ENCODE peak calls at places on chromosomes 7 and 10, in seven cellular contexts. X is amygdala; U is mucosa of gallbladder; G is hypothalamus; A is activated T-cell treated with anti-CD3 and anti-CD28 coated beads, Interleukin-2, amount 50 U/mL, for 4 hours; B is adrenal gland; P is suprapubic skin. J is an unnamed sample.

GRCh38 chr7:101137651-101138148 is 10.8 kb downstream of the SERPINE1 start:
- DNase-seq in X (no peak), U (no peak), G (no peak), A (no peak), B (no peak), P (no peak), J (no peak)

GRCh38 chr7:110573862-110574528 is 516.9 kb upstream of the LRRN3 start:
- DNase-seq in X (no peak), U (no peak), G (no peak), A (no peak), B (no peak), P (no peak), J (peak; percentile 77)

GRCh38 chr10:126233721-126234120 is 154.6 kb downstream of the ADAM12 start:
- DNase-seq in X (no peak), U (no peak), G (no peak), A (no peak), B (no peak), P (no peak), J (no peak)

GRCh38 chr7:150513758-150514157 is 914 bp upstream of the GIMAP7 start:
- DNase-seq in X (no peak), U (no peak), G (no peak), A (no peak), B (no peak), P (no peak), J (no peak)

GRCh38 chr7:157309990-157310668 is 26.7 kb upstream of the DNAJB6 start:
- DNase-seq in X (no peak), U (no peak), G (no peak), A (no peak), B (no peak), P (no peak), J (peak; percentile 93)

GRCh38 chr10:71351628-71352319 is 32.7 kb downstream of the SLC29A3 start:
- DNase-seq in X (no peak), U (peak; percentile 25), G (no peak), A (no peak), B (no peak), P (no peak), J (no peak)

GRCh38 chr7:16071246-16071857 is 350.0 kb downstream of the CRPPA start:
- DNase-seq in X (no peak), U (no peak), G (no peak), A (no peak), B (no peak), P (no peak), J (peak; percentile 73)

GRCh38 chr10:121092341-121093099 is 241.4 kb downstream of the WDR11 start:
- DNase-seq in X (no peak), U (peak; percentile 43), G (no peak), A (no peak), B (peak; percentile 30), P (no peak), J (no peak)

GRCh38 chr10:46223064-46223480 is 63.7 kb upstream of the ANTXRL start:
- DNase-seq in X (no peak), U (no peak), G (no peak), A (no peak), B (peak; percentile 12), P (peak; percentile 59), J (no peak)

GRCh38 chr7:158614695-158615094 is 27.1 kb upstream of the PTPRN2 start:
- DNase-seq in X (no peak), U (no peak), G (no peak), A (no peak), B (no peak), P (no peak), J (peak; percentile 83)

GRCh38 chr7:120785056-120785455 is 72.9 kb downstream of the TSPAN12 start:
- DNase-seq in X (no peak), U (no peak), G (no peak), A (no peak), B (no peak), P (no peak), J (no peak)

GRCh38 chr7:83547526-83547925 is 101.4 kb downstream of the SEMA3E start:
- DNase-seq in X (no peak), U (peak; percentile 73), G (no peak), A (no peak), B (no peak), P (no peak), J (peak; percentile 23)

GRCh38 chr7:151503902-151504714 is 15.6 kb downstream of the RHEB start:
- DNase-seq in X (no peak), U (no peak), G (no peak), A (no peak), B (peak; percentile 65), P (no peak), J (peak; percentile 95)

GRCh38 chr10:132232553-132232949 is 45.8 kb downstream of the DPYSL4 start:
- DNase-seq in X (no peak), U (peak; percentile 28), G (no peak), A (no peak), B (no peak), P (no peak), J (no peak)

GRCh38 chr7:49927581-49927980 is 154.1 kb downstream of the VWC2 start:
- DNase-seq in X (no peak), U (no peak), G (no peak), A (no peak), B (no peak), P (no peak), J (no peak)

GRCh38 chr7:124101173-124101768 is 68.4 kb upstream of the TMEM229A start:
- DNase-seq in X (no peak), U (no peak), G (no peak), A (no peak), B (no peak), P (no peak), J (peak; percentile 6)

GRCh38 chr10:132650611-132651250 is 113.1 kb downstream of the INPP5A start:
- DNase-seq in X (no peak), U (no peak), G (no peak), A (no peak), B (no peak), P (no peak), J (no peak)

GRCh38 chr10:53453196-53453595 is 680.6 kb upstream of the MBL2 start:
- DNase-seq in X (no peak), U (no peak), G (no peak), A (no peak), B (no peak), P (no peak), J (no peak)

GRCh38 chr7:103605640-103606039 is 159.6 kb upstream of the SLC26A5 start:
- DNase-seq in X (no peak), U (no peak), G (no peak), A (no peak), B (no peak), P (no peak), J (no peak)

GRCh38 chr7:115300228-115300870 is 378.5 kb downstream of the MDFIC start:
- DNase-seq in X (no peak), U (no peak), G (no peak), A (no peak), B (no peak), P (no peak), J (peak; percentile 67)

GRCh38 chr7:80611779-80612178 is 26.7 kb upstream of the CD36 start:
- DNase-seq in X (no peak), U (peak; percentile 89), G (no peak), A (no peak), B (peak; percentile 77), P (no peak), J (peak; percentile 63)

GRCh38 chr10:77637474-77637985 is at the start of gene KCNMA1:
- DNase-seq in X (no peak), U (no peak), G (peak; percentile 46), A (no peak), B (peak; percentile 41), P (no peak), J (no peak)

GRCh38 chr7:7352845-7353244 is 170.5 kb downstream of the C1GALT1 start:
- DNase-seq in X (no peak), U (peak; percentile 12), G (no peak), A (no peak), B (no peak), P (no peak), J (no peak)

GRCh38 chr10:63611078-63611477 is 89.9 kb downstream of the REEP3 start:
- DNase-seq in X (no peak), U (no peak), G (no peak), A (no peak), B (no peak), P (no peak), J (peak; percentile 61)

GRCh38 chr7:151755131-151755787 is 121.7 kb downstream of the PRKAG2 start:
- DNase-seq in X (no peak), U (peak; percentile 48), G (no peak), A (no peak), B (no peak), P (no peak), J (peak; percentile 46)

GRCh38 chr10:11712761-11713160 is 29.4 kb upstream of the ECHDC3 start:
- DNase-seq in X (no peak), U (no peak), G (no peak), A (no peak), B (no peak), P (no peak), J (peak; percentile 38)

GRCh38 chr7:159092701-159093121 is 52.0 kb downstream of the VIPR2 start:
- DNase-seq in X (no peak), U (no peak), G (no peak), A (no peak), B (no peak), P (peak; percentile 69), J (no peak)

GRCh38 chr7:159197066-159197975 is 52.7 kb upstream of the VIPR2 start:
- DNase-seq in X (no peak), U (no peak), G (no peak), A (no peak), B (no peak), P (no peak), J (no peak)

GRCh38 chr10:93813507-93814465 is 56.0 kb downstream of the LGI1 start:
- DNase-seq in X (peak; percentile 32), U (peak; percentile 48), G (peak; percentile 43), A (peak; percentile 5), B (peak; percentile 62), P (no peak), J (peak; percentile 46)

GRCh38 chr7:85600425-85600824 is 413.6 kb upstream of the SEMA3D start:
- DNase-seq in X (no peak), U (no peak), G (no peak), A (no peak), B (no peak), P (no peak), J (no peak)

GRCh38 chr10:82378146-82378545 is 503.2 kb downstream of the NRG3 start:
- DNase-seq in X (no peak), U (peak; percentile 29), G (no peak), A (no peak), B (peak; percentile 60), P (no peak), J (peak; percentile 78)

GRCh38 chr10:128268015-128268722 is 141.9 kb upstream of the MKI67 start:
- DNase-seq in X (no peak), U (no peak), G (peak; percentile 30), A (no peak), B (no peak), P (no peak), J (peak; percentile 5)

J was measured in fibroblast of mammary gland.